ENCODE peak calls at places on chromosomes 4 and X, in seven cellular contexts. V is Kasumi-1; G is G401; H is iPS-NIHi11; F is fibroblast of pulmonary artery; O is AG20443; W is stimulated activated CD4-positive, alpha-beta T cell treated with anti-CD3 and anti-CD28 coated beads, Interleukin-15, amount 100 ng/mL, for 1 hour. X is an unnamed sample.

GRCh38 chr4:87973283-87974169 is 2.0 kb upstream of the SPP1 start:
- DNase-seq in V (peak; percentile 65), G (peak; percentile 67), H (peak; percentile 57), F (peak; percentile 70), O (peak; percentile 63), W (no peak), X (peak; percentile 25)

GRCh38 chr4:21744046-21744445 is 204.5 kb downstream of the KCNIP4 start:
- DNase-seq in V (no peak), G (no peak), H (no peak), F (no peak), O (no peak), W (no peak), X (no peak)

GRCh38 chrX:23884427-23885024 is 23.2 kb downstream of the APOO start:
- DNase-seq in V (peak; percentile 16), G (no peak), H (no peak), F (no peak), O (no peak), W (no peak), X (no peak)

GRCh38 chr4:111649308-111649707 is 495.9 kb upstream of the FAM241A start:
- DNase-seq in V (no peak), G (no peak), H (no peak), F (no peak), O (no peak), W (no peak), X (no peak)

GRCh38 chr4:38867478-38868054 is at the start of gene FAM114A1:
- DNase-seq in V (peak; percentile 34), G (no peak), H (peak; percentile 88), F (peak; percentile 84), O (peak; percentile 98), W (no peak), X (no peak)

GRCh38 chrX:153794897-153795816 is 689 bp downstream of the SSR4 start:
- DNase-seq in V (no peak), G (no peak), H (no peak), F (peak; percentile 7), O (peak; percentile 24), W (no peak), X (no peak)

GRCh38 chr4:77045490-77045889 is 30.3 kb downstream of the CCNI start:
- DNase-seq in V (peak; percentile 32), G (no peak), H (no peak), F (peak; percentile 45), O (no peak), W (no peak), X (no peak)

GRCh38 chr4:56764775-56765174 is 56.7 kb downstream of the SPINK2 start:
- DNase-seq in V (no peak), G (no peak), H (no peak), F (peak; percentile 14), O (peak; percentile 42), W (no peak), X (no peak)

GRCh38 chr4:73011629-73011985 is 57.9 kb downstream of the COX18 start:
- DNase-seq in V (no peak), G (no peak), H (no peak), F (no peak), O (no peak), W (no peak), X (no peak)

GRCh38 chrX:150038356-150038755 is 100.1 kb upstream of the EOLA2 start:
- DNase-seq in V (no peak), G (no peak), H (no peak), F (no peak), O (no peak), W (no peak), X (no peak)

GRCh38 chr4:53116959-53117358 is 248.9 kb downstream of the SCFD2 start:
- DNase-seq in V (no peak), G (no peak), H (no peak), F (peak; percentile 44), O (peak; percentile 73), W (no peak), X (no peak)

GRCh38 chrX:53321216-53321942 is 40.0 kb upstream of the IQSEC2 start:
- DNase-seq in V (no peak), G (peak; percentile 31), H (peak; percentile 31), F (no peak), O (peak; percentile 61), W (no peak), X (no peak)

GRCh38 chr4:8289956-8290700 is 20.6 kb downstream of the HTRA3 start:
- DNase-seq in V (no peak), G (no peak), H (no peak), F (no peak), O (no peak), W (no peak), X (no peak)

GRCh38 chr4:8544741-8545438 is 35.3 kb upstream of the GPR78 start:
- DNase-seq in V (no peak), G (no peak), H (peak; percentile 28), F (peak; percentile 16), O (no peak), W (no peak), X (no peak)

GRCh38 chrX:10608099-10608498 is 12.3 kb downstream of the MID1 start:
- DNase-seq in V (no peak), G (no peak), H (no peak), F (peak; percentile 64), O (no peak), W (no peak), X (no peak)

GRCh38 chr4:10738826-10739489 is 54.4 kb upstream of the CLNK start:
- DNase-seq in V (no peak), G (no peak), H (no peak), F (peak; percentile 10), O (no peak), W (no peak), X (no peak)

GRCh38 chr4:75849459-75849858 is 52.8 kb downstream of the PPEF2 start:
- DNase-seq in V (peak; percentile 89), G (no peak), H (peak; percentile 22), F (peak; percentile 30), O (no peak), W (no peak), X (peak; percentile 68)

GRCh38 chrX:96924581-96924980 is 40.9 kb downstream of the RPA4 start:
- DNase-seq in V (peak; percentile 39), G (no peak), H (no peak), F (peak; percentile 13), O (no peak), W (no peak), X (peak; percentile 1)

GRCh38 chr4:36064147-36064546 is 180.2 kb downstream of the ARAP2 start:
- DNase-seq in V (no peak), G (no peak), H (no peak), F (no peak), O (no peak), W (no peak), X (no peak)

GRCh38 chrX:150405006-150405405 is 41.9 kb downstream of the MAMLD1 start:
- DNase-seq in V (no peak), G (no peak), H (no peak), F (no peak), O (no peak), W (no peak), X (no peak)

GRCh38 chrX:23908219-23909003 is 605 bp downstream of the CXorf58 start:
- DNase-seq in V (no peak), G (no peak), H (peak; percentile 7), F (no peak), O (no peak), W (no peak), X (no peak)

GRCh38 chrX:119682019-119682989 is 10.7 kb downstream of the SEPTIN6 start:
- DNase-seq in V (peak; percentile 62), G (no peak), H (no peak), F (no peak), O (no peak), W (no peak), X (peak; percentile 47)

GRCh38 chr4:128159967-128160366 is 98.9 kb downstream of the LARP1B start:
- DNase-seq in V (no peak), G (no peak), H (no peak), F (peak; percentile 56), O (no peak), W (no peak), X (no peak)

GRCh38 chr4:105135746-105136145 is 10.9 kb upstream of the TET2 start:
- DNase-seq in V (peak; percentile 55), G (no peak), H (no peak), F (peak; percentile 62), O (no peak), W (no peak), X (peak; percentile 31)

GRCh38 chrX:47133493-47133892 is 11.0 kb downstream of the NDUFB11 start:
- DNase-seq in V (no peak), G (no peak), H (no peak), F (no peak), O (no peak), W (no peak), X (no peak)

GRCh38 chr4:60562353-60562752 is 637.8 kb upstream of the ADGRL3 start:
- DNase-seq in V (peak; percentile 90), G (no peak), H (no peak), F (no peak), O (no peak), W (no peak), X (no peak)

GRCh38 chr4:3689576-3690551 is 76.3 kb upstream of the ADRA2C start:
- DNase-seq in V (no peak), G (no peak), H (no peak), F (no peak), O (no peak), W (no peak), X (no peak)

GRCh38 chr4:122898370-122899150 is 23.8 kb downstream of the NUDT6 start:
- DNase-seq in V (no peak), G (peak; percentile 6), H (peak; percentile 21), F (peak; percentile 91), O (peak; percentile 67), W (no peak), X (no peak)

GRCh38 chr4:48058620-48059530 is 42.3 kb downstream of the NIPAL1 start:
- DNase-seq in V (no peak), G (no peak), H (no peak), F (no peak), O (no peak), W (no peak), X (no peak)

GRCh38 chrX:11146411-11146810 is 35.3 kb downstream of the HCCS start:
- DNase-seq in V (no peak), G (no peak), H (no peak), F (no peak), O (no peak), W (no peak), X (no peak)

X was measured in GDM1.